ENCODE peak calls at places on chromosomes 11 and 22, in five cellular contexts. One of them, this sample, is unnamed.

GRCh38 chr11:112526699-112527410 is 266.2 kb upstream of the PLET1 start:
- DNase-seq in GM12878: no peak
- DNase-seq in A549: no peak
- DNase-seq in K562: no peak
- DNase-seq in HepG2: no peak
- DNase-seq in this sample: no peak

GRCh38 chr11:111627591-111627990 is 25.3 kb downstream of the SIK2 start:
- DNase-seq in GM12878: no peak
- DNase-seq in A549: no peak
- DNase-seq in K562: no peak
- DNase-seq in HepG2: no peak
- DNase-seq in this sample: no peak

GRCh38 chr22:39690901-39691620 is 120.5 kb downstream of the CACNA1I start:
- DNase-seq in GM12878: no peak
- DNase-seq in A549: no peak
- DNase-seq in K562: peak; percentile 28
- DNase-seq in HepG2: no peak
- DNase-seq in this sample: peak; percentile 74

GRCh38 chr11:115198301-115198700 is 305.9 kb downstream of the CADM1 start:
- DNase-seq in GM12878: no peak
- DNase-seq in A549: no peak
- DNase-seq in K562: no peak
- DNase-seq in HepG2: no peak
- DNase-seq in this sample: no peak

GRCh38 chr11:1165256-1166041 is 7.7 kb downstream of the MUC5AC start:
- DNase-seq in GM12878: no peak
- DNase-seq in A549: no peak
- DNase-seq in K562: no peak
- DNase-seq in HepG2: no peak
- DNase-seq in this sample: no peak

GRCh38 chr11:86931965-86932332 is 23.2 kb downstream of the FZD4 start:
- DNase-seq in GM12878: no peak
- DNase-seq in A549: peak; percentile 15
- DNase-seq in K562: peak; percentile 82
- DNase-seq in HepG2: no peak
- DNase-seq in this sample: no peak

GRCh38 chr11:58573451-58574104 is 2.1 kb downstream of the LPXN start:
- DNase-seq in GM12878: no peak
- DNase-seq in A549: peak; percentile 54
- DNase-seq in K562: no peak
- DNase-seq in HepG2: no peak
- DNase-seq in this sample: no peak

GRCh38 chr11:62295504-62295903 is 3.4 kb downstream of the SCGB1D4 start:
- DNase-seq in GM12878: no peak
- DNase-seq in A549: peak; percentile 17
- DNase-seq in K562: no peak
- DNase-seq in HepG2: peak; percentile 23
- DNase-seq in this sample: peak; percentile 47

GRCh38 chr11:61699737-61700160 is 19.6 kb downstream of the DAGLA start:
- DNase-seq in GM12878: no peak
- DNase-seq in A549: no peak
- DNase-seq in K562: no peak
- DNase-seq in HepG2: no peak
- DNase-seq in this sample: no peak

GRCh38 chr11:41612415-41612814 is 153.0 kb upstream of the LRRC4C start:
- DNase-seq in GM12878: no peak
- DNase-seq in A549: no peak
- DNase-seq in K562: no peak
- DNase-seq in HepG2: no peak
- DNase-seq in this sample: peak; percentile 62

GRCh38 chr22:43529954-43530863 is 118.4 kb downstream of the MPPED1 start:
- DNase-seq in GM12878: no peak
- DNase-seq in A549: no peak
- DNase-seq in K562: no peak
- DNase-seq in HepG2: no peak
- DNase-seq in this sample: no peak

GRCh38 chr22:17862646-17863181 is 88.4 kb upstream of the BID start:
- DNase-seq in GM12878: no peak
- DNase-seq in A549: no peak
- DNase-seq in K562: no peak
- DNase-seq in HepG2: no peak
- DNase-seq in this sample: no peak

GRCh38 chr11:94546886-94547285 is 3.2 kb downstream of the FUT4 start:
- DNase-seq in GM12878: no peak
- DNase-seq in A549: no peak
- DNase-seq in K562: no peak
- DNase-seq in HepG2: no peak
- DNase-seq in this sample: no peak

GRCh38 chr11:48307760-48308386 is 1.9 kb downstream of the OR4S1 start:
- DNase-seq in GM12878: no peak
- DNase-seq in A549: peak; percentile 62
- DNase-seq in K562: peak; percentile 36
- DNase-seq in HepG2: peak; percentile 53
- DNase-seq in this sample: peak; percentile 73

GRCh38 chr11:121067026-121067425 is 34.0 kb upstream of the TECTA start:
- DNase-seq in GM12878: no peak
- DNase-seq in A549: no peak
- DNase-seq in K562: no peak
- DNase-seq in HepG2: no peak
- DNase-seq in this sample: no peak

GRCh38 chr11:35390737-35391682 is 28.3 kb downstream of the SLC1A2 start:
- DNase-seq in GM12878: peak; percentile 82
- DNase-seq in A549: peak; percentile 73
- DNase-seq in K562: no peak
- DNase-seq in HepG2: peak; percentile 78
- DNase-seq in this sample: no peak

GRCh38 chr22:27557554-27558060 is 243.9 kb downstream of the MN1 start:
- DNase-seq in GM12878: no peak
- DNase-seq in A549: no peak
- DNase-seq in K562: peak; percentile 47
- DNase-seq in HepG2: no peak
- DNase-seq in this sample: no peak

GRCh38 chr11:117002639-117003305 is 95.5 kb downstream of the SIK3 start:
- DNase-seq in GM12878: no peak
- DNase-seq in A549: no peak
- DNase-seq in K562: no peak
- DNase-seq in HepG2: no peak
- DNase-seq in this sample: no peak

GRCh38 chr11:2383823-2384722 is 7.0 kb downstream of the CD81 start:
- DNase-seq in GM12878: peak; percentile 39
- DNase-seq in A549: no peak
- DNase-seq in K562: peak; percentile 89
- DNase-seq in HepG2: no peak
- DNase-seq in this sample: peak; percentile 69

GRCh38 chr11:4134844-4135243 is 40.2 kb downstream of the RRM1 start:
- DNase-seq in GM12878: no peak
- DNase-seq in A549: peak; percentile 65
- DNase-seq in K562: no peak
- DNase-seq in HepG2: peak; percentile 51
- DNase-seq in this sample: no peak

GRCh38 chr22:24727218-24727851 is 47.2 kb downstream of the PIWIL3 start:
- DNase-seq in GM12878: no peak
- DNase-seq in A549: peak; percentile 19
- DNase-seq in K562: peak; percentile 39
- DNase-seq in HepG2: peak; percentile 92
- DNase-seq in this sample: no peak

GRCh38 chr11:74391193-74391592 is 7.0 kb downstream of the PGM2L1 start:
- DNase-seq in GM12878: no peak
- DNase-seq in A549: no peak
- DNase-seq in K562: no peak
- DNase-seq in HepG2: no peak
- DNase-seq in this sample: no peak

GRCh38 chr11:69655479-69656394 is 14.8 kb downstream of the CCND1 start:
- DNase-seq in GM12878: no peak
- DNase-seq in A549: no peak
- DNase-seq in K562: no peak
- DNase-seq in HepG2: no peak
- DNase-seq in this sample: no peak

GRCh38 chr11:1549355-1550330 is 22.4 kb downstream of the DUSP8 start:
- DNase-seq in GM12878: no peak
- DNase-seq in A549: no peak
- DNase-seq in K562: peak; percentile 59
- DNase-seq in HepG2: peak; percentile 31
- DNase-seq in this sample: no peak

GRCh38 chr22:23764931-23765881 is 2.4 kb downstream of the C22orf15 start:
- DNase-seq in GM12878: no peak
- DNase-seq in A549: no peak
- DNase-seq in K562: no peak
- DNase-seq in HepG2: no peak
- DNase-seq in this sample: no peak

GRCh38 chr22:22201185-22201924 is 43.2 kb upstream of the VPREB1 start:
- DNase-seq in GM12878: no peak
- DNase-seq in A549: peak; percentile 48
- DNase-seq in K562: peak; percentile 90
- DNase-seq in HepG2: peak; percentile 25
- DNase-seq in this sample: peak; percentile 78

DNA sequence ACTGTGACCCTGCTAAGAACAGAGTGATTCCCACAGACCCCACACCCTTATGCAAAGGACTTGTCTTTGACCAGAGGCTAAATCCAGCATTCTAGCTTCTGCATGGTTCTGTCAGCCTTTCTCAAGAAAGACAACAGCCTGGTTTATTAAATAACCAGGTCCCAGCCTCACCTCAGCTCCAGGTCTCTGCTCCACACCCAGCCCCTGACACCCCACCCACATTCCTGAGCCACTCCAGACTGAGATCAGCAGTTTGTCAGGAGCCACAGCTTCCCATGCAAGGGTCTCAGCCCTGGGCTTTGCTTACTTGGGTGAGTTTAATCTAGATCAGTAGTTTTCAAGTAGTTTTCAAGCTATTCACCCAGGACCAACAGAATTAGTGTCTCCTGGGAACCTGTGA is 69.1 kb downstream of the GALNT18 start:
- DNase-seq in GM12878: no peak
- DNase-seq in A549: no peak
- DNase-seq in K562: no peak
- DNase-seq in HepG2: no peak
- DNase-seq in this sample: no peak
- TF ChIP-seq JUNB in GM12878: no peak
- TF ChIP-seq JUNB in A549: no peak
- TF ChIP-seq JUNB in K562: no peak
- TF ChIP-seq JUNB in HepG2: no peak
- TF ChIP-seq JUNB in this sample: no peak

GRCh38 chr22:37024339-37025157 is 5.0 kb downstream of the MPST start:
- DNase-seq in GM12878: no peak
- DNase-seq in A549: no peak
- DNase-seq in K562: no peak
- DNase-seq in HepG2: no peak
- DNase-seq in this sample: no peak
- TF ChIP-seq JUNB in GM12878: no peak
- TF ChIP-seq JUNB in A549: no peak
- TF ChIP-seq JUNB in K562: no peak
- TF ChIP-seq JUNB in HepG2: no peak
- TF ChIP-seq JUNB in this sample: no peak

GRCh38 chr11:19658344-19658743 is 54.3 kb upstream of the NAV2 start:
- DNase-seq in GM12878: no peak
- DNase-seq in A549: peak; percentile 17
- DNase-seq in K562: no peak
- DNase-seq in HepG2: no peak
- DNase-seq in this sample: no peak
- TF ChIP-seq JUNB in GM12878: no peak
- TF ChIP-seq JUNB in A549: no peak
- TF ChIP-seq JUNB in K562: no peak
- TF ChIP-seq JUNB in HepG2: no peak
- TF ChIP-seq JUNB in this sample: no peak

GRCh38 chr11:130580372-130580771 is 131.9 kb downstream of the ADAMTS15 start:
- DNase-seq in GM12878: no peak
- DNase-seq in A549: peak; percentile 77
- DNase-seq in K562: no peak
- DNase-seq in HepG2: no peak
- DNase-seq in this sample: peak; percentile 49
- TF ChIP-seq JUNB in GM12878: no peak
- TF ChIP-seq JUNB in A549: no peak
- TF ChIP-seq JUNB in K562: no peak
- TF ChIP-seq JUNB in HepG2: no peak
- TF ChIP-seq JUNB in this sample: no peak